ENCODE peak calls at places on chromosomes 13 and 19, in nine cellular contexts. F is dorsolateral prefrontal cortex, O is mammary epithelial cell, J is GM23338, V is breast epithelium, X is GM23248, Y is Peyer's patch, P is SJSA1, Q is stomach. M is an unnamed sample. For H3K27me3, the result is how much of the 10 kb centered on the place peaks cover.

GRCh38 chr13:97359181-97360057 is 74.5 kb upstream of the RAP2A start:
- DNase-seq in F (peak), O (peak), J (peak), V (no peak), X (peak), Y (peak), P (peak), Q (peak), M (peak)

GRCh38 chr13:64985075-64985474 is 2245.1 kb downstream of the PCDH9 start:
- DNase-seq in F (no peak), O (no peak), J (no peak), V (no peak), X (no peak), Y (no peak), P (no peak), Q (no peak), M (no peak)

GRCh38 chr19:47390533-47391488 is 28.5 kb downstream of the MEIS3 start:
- DNase-seq in F (no peak), O (no peak), J (peak), V (no peak), X (peak), Y (no peak), P (no peak), Q (no peak), M (no peak)

GRCh38 chr13:30257433-30258099 is 49.8 kb downstream of the KATNAL1 start:
- DNase-seq in F (peak), O (no peak), J (peak), V (no peak), X (no peak), Y (no peak), P (no peak), Q (no peak), M (no peak)

GRCh38 chr13:29849731-29850212 is 645 bp downstream of the UBL3 start:
- DNase-seq in F (peak), O (peak), J (peak), V (peak), X (peak), Y (peak), P (peak), Q (peak), M (peak)

GRCh38 chr13:93476175-93476574 is 249.6 kb downstream of the GPC6 start:
- DNase-seq in F (no peak), O (peak), J (no peak), V (no peak), X (peak), Y (no peak), P (peak), Q (no peak), M (peak)

GRCh38 chr13:106986033-106986484 is 418.1 kb upstream of the ARGLU1 start:
- DNase-seq in F (no peak), O (no peak), J (peak), V (no peak), X (peak), Y (no peak), P (no peak), Q (no peak), M (peak)

GRCh38 chr13:78976696-78977095 is 317.7 kb upstream of the OBI1 start:
- DNase-seq in F (peak), O (no peak), J (no peak), V (no peak), X (no peak), Y (no peak), P (no peak), Q (no peak), M (no peak)

GRCh38 chr13:39561971-39562370 is 41.0 kb downstream of the LHFPL6 start:
- DNase-seq in F (no peak), O (peak), J (no peak), V (no peak), X (no peak), Y (no peak), P (no peak), Q (no peak), M (no peak)

GRCh38 chr19:29806098-29806866 is 5.5 kb upstream of the CCNE1 start:
- DNase-seq in F (no peak), O (no peak), J (peak), V (no peak), X (peak), Y (no peak), P (no peak), Q (no peak), M (peak)

GRCh38 chr13:101300531-101300930 is 115.8 kb downstream of the NALCN start:
- DNase-seq in F (no peak), O (no peak), J (no peak), V (no peak), X (no peak), Y (no peak), P (no peak), Q (no peak), M (no peak)

GRCh38 chr19:4870025-4870700 is 2.7 kb upstream of the PLIN3 start:
- DNase-seq in F (no peak), O (peak), J (peak), V (no peak), X (peak), Y (peak), P (peak), Q (peak), M (peak)

GRCh38 chr13:33509642-33510229 is 224.2 kb upstream of the STARD13 start:
- DNase-seq in F (no peak), O (no peak), J (no peak), V (no peak), X (peak), Y (peak), P (no peak), Q (peak), M (no peak)

GRCh38 chr13:114132419-114133121 is at the start of gene RASA3:
- DNase-seq in F (peak), O (peak), J (peak), V (no peak), X (peak), Y (peak), P (peak), Q (peak), M (peak)

GRCh38 chr19:47507924-47508553 is 6.8 kb downstream of the NAPA start:
- DNase-seq in F (peak), O (no peak), J (peak), V (no peak), X (no peak), Y (no peak), P (no peak), Q (no peak), M (no peak)

GRCh38 chr13:62387642-62388041 is 972.0 kb upstream of the PCDH20 start:
- DNase-seq in F (no peak), O (no peak), J (peak), V (no peak), X (peak), Y (no peak), P (no peak), Q (no peak), M (no peak)

GRCh38 chr19:38617764-38618589 is at the start of gene MAP4K1:
- DNase-seq in F (peak), O (no peak), J (peak), V (no peak), X (no peak), Y (peak), P (no peak), Q (peak), M (no peak)

GRCh38 chr19:36140289-36141038 is 598 bp downstream of the CAPNS1 start:
- DNase-seq in F (peak), O (peak), J (peak), V (no peak), X (peak), Y (peak), P (peak), Q (peak), M (peak)

GRCh38 chr19:53520547-53521372 is 17.2 kb upstream of the ZNF331 start:
- DNase-seq in F (peak), O (peak), J (peak), V (peak), X (peak), Y (peak), P (peak), Q (peak), M (peak)

GRCh38 chr13:26619321-26619720 is 61.8 kb downstream of the WASF3 start:
- DNase-seq in F (no peak), O (peak), J (no peak), V (no peak), X (peak), Y (no peak), P (no peak), Q (no peak), M (peak)

GRCh38 chr19:30781519-30781918 is 409.3 kb downstream of the ZNF536 start:
- DNase-seq in F (no peak), O (no peak), J (no peak), V (no peak), X (no peak), Y (no peak), P (no peak), Q (no peak), M (no peak)

GRCh38 chr13:95319551-95320274 is 18.5 kb upstream of the ABCC4 start:
- DNase-seq in F (no peak), O (no peak), J (no peak), V (no peak), X (no peak), Y (no peak), P (no peak), Q (no peak), M (no peak)

GRCh38 chr19:2329528-2329927 is 1.0 kb downstream of the SPPL2B start:
- DNase-seq in F (no peak), O (no peak), J (no peak), V (no peak), X (peak), Y (no peak), P (no peak), Q (no peak), M (no peak)

GRCh38 chr19:4367781-4368127 is 24.4 kb downstream of the MPND start:
- DNase-seq in F (no peak), O (no peak), J (no peak), V (no peak), X (no peak), Y (no peak), P (no peak), Q (no peak), M (no peak)

GRCh38 chr13:95360464-95361097 is 59.3 kb upstream of the ABCC4 start:
- DNase-seq in F (no peak), O (no peak), J (no peak), V (no peak), X (peak), Y (no peak), P (no peak), Q (no peak), M (no peak)

GRCh38 chr13:108227651-108228272 is 9.6 kb downstream of the ABHD13 start:
- DNase-seq in F (peak), O (peak), J (peak), V (no peak), X (peak), Y (peak), P (no peak), Q (no peak), M (peak)

GRCh38 chr13:101019126-101019525 is 344.5 kb upstream of the TMTC4 start:
- DNase-seq in F (no peak), O (no peak), J (no peak), V (no peak), X (peak), Y (no peak), P (no peak), Q (no peak), M (no peak)

GRCh38 chr13:50643055-50643454 is 200.4 kb downstream of the DLEU7 start:
- DNase-seq in F (no peak), O (no peak), J (no peak), V (no peak), X (no peak), Y (no peak), P (no peak), Q (no peak), M (no peak)

GRCh38 chr19:12353375-12353774 is 12.1 kb downstream of the ZNF442 start:
- DNase-seq in F (no peak), O (no peak), J (no peak), V (no peak), X (no peak), Y (no peak), P (no peak), Q (no peak), M (no peak)

GRCh38 chr19:38851622-38852230 is 1.9 kb upstream of the HNRNPL start:
- DNase-seq in F (peak), O (peak), J (peak), V (peak), X (peak), Y (peak), P (peak), Q (peak), M (peak)

GRCh38 chr19:18112989-18113478 is 15.5 kb downstream of the MAST3 start:
- DNase-seq in F (peak), O (peak), J (peak), V (peak), X (peak), Y (peak), P (peak), Q (peak), M (peak)

GRCh38 chr19:47757617-47758432 is 12.5 kb downstream of the NOP53 start:
- DNase-seq in F (no peak), O (no peak), J (no peak), V (no peak), X (no peak), Y (peak), P (no peak), Q (no peak), M (no peak)

GRCh38 chr13:104984296-104984818 is 1551.1 kb downstream of the EFNB2 start:
- DNase-seq in F (peak), O (peak), J (no peak), V (no peak), X (no peak), Y (no peak), P (peak), Q (peak), M (peak)

GRCh38 chr13:73730014-73730413 is 404.2 kb downstream of the KLF12 start:
- DNase-seq in F (no peak), O (no peak), J (no peak), V (no peak), X (no peak), Y (no peak), P (no peak), Q (no peak), M (no peak)

DNA sequence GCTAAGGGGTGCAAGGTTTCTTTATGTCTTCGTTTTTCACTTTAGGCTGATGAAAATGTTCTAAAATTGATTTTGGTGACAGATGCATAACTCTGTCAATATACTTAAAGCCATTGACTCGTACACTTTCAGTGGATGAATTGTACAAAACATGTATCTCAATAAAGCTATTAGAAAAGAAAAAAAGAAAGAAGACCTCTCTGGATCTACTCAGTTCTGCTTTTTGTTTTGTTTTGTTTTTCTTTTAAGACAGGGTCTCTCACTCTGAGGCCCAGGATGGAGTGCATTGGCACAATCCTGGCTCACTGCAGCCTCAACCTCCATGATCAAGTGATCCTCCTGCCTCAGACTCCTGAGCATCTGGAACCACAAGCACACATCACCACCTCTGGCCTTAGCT is 3.5 kb downstream of the SIGLEC5 start:
- DNase-seq in F (no peak), O (no peak), J (no peak), V (no peak), X (no peak), Y (no peak), P (no peak), Q (no peak), M (no peak)
- H3K27me3 ChIP-seq in F (under half), O (under half), J (under half), V (under half), X (under half), Y (under half), P (under half), Q (under half), M (under half)

GRCh38 chr19:43773725-43774102 is 7.1 kb downstream of the KCNN4 start:
- DNase-seq in F (no peak), O (no peak), J (peak), V (no peak), X (no peak), Y (no peak), P (no peak), Q (no peak), M (no peak)

GRCh38 chr19:43777163-43777700 is 3.5 kb downstream of the KCNN4 start:
- DNase-seq in F (no peak), O (peak), J (no peak), V (no peak), X (peak), Y (no peak), P (no peak), Q (no peak), M (no peak)

GRCh38 chr19:43774103-43774939 is 6.5 kb downstream of the KCNN4 start:
- DNase-seq in F (peak), O (no peak), J (peak), V (no peak), X (peak), Y (no peak), P (no peak), Q (peak), M (peak)

GRCh38 chr19:43776285-43776684 is 4.5 kb downstream of the KCNN4 start:
- DNase-seq in F (no peak), O (no peak), J (no peak), V (no peak), X (no peak), Y (no peak), P (no peak), Q (no peak), M (no peak)

GRCh38 chr19:43775299-43775890 is 5.4 kb downstream of the KCNN4 start:
- DNase-seq in F (no peak), O (no peak), J (no peak), V (no peak), X (no peak), Y (no peak), P (no peak), Q (no peak), M (no peak)
- H3K27me3 ChIP-seq in F (under half), O (under half), J (under half), V (under half), X (under half), Y (under half), P (under half), Q (under half), M (under half)

GRCh38 chr13:112110479-112110878 is 43.5 kb downstream of the SOX1 start:
- DNase-seq in F (no peak), O (no peak), J (no peak), V (no peak), X (no peak), Y (no peak), P (no peak), Q (no peak), M (no peak)
- H3K27me3 ChIP-seq in F (under half), O (under half), J (under half), V (under half), X (under half), Y (under half), P (half or more), Q (half or more), M (under half)

GRCh38 chr13:99995104-99995502 is 13.5 kb downstream of the ZIC2 start:
- DNase-seq in F (no peak), O (no peak), J (no peak), V (no peak), X (no peak), Y (no peak), P (no peak), Q (no peak), M (no peak)
- H3K27me3 ChIP-seq in F (under half), O (half or more), J (half or more), V (under half), X (half or more), Y (half or more), P (half or more), Q (half or more), M (under half)